ENCODE peak calls at places on chromosomes 2 and 18, in seven cellular contexts. W is activated CD8-positive, alpha-beta T cell treated with anti-CD3 and anti-CD28 coated beads for 36 hours; H is NCI-H774; L is brain microvascular endothelial cell; A is left kidney; F is choroid plexus epithelial cell; V is myocyte. D is an unnamed sample.

GRCh38 chr2:27281855-27282559 is at the start of gene TRIM54:
- DNase-seq in W (no peak), A (peak; percentile 74), F (no peak), L (no peak), H (no peak), V (peak; percentile 97), D (no peak)

GRCh38 chr2:221629478-221629877 is 57.4 kb upstream of the EPHA4 start:
- DNase-seq in L (peak; percentile 89), W (no peak), F (peak; percentile 52), V (peak; percentile 68), A (no peak), H (no peak), D (peak; percentile 18)

GRCh38 chr2:231391981-231392380 is 3.5 kb upstream of the B3GNT7 start:
- DNase-seq in L (no peak), W (no peak), V (no peak), A (no peak), H (no peak), F (no peak), D (no peak)

GRCh38 chr2:160994141-160995002 is 165.9 kb upstream of the TANK start:
- DNase-seq in H (peak; percentile 73), F (peak; percentile 96), L (peak; percentile 90), V (peak; percentile 82), W (peak; percentile 84), A (peak; percentile 92), D (peak; percentile 88)

GRCh38 chr2:23655862-23656596 is 270.9 kb downstream of the ATAD2B start:
- DNase-seq in F (no peak), H (no peak), W (no peak), L (no peak), V (no peak), A (no peak), D (no peak)

GRCh38 chr18:70249118-70249517 is 39.7 kb upstream of the SOCS6 start:
- DNase-seq in V (peak; percentile 18), W (no peak), F (peak; percentile 28), A (no peak), H (no peak), L (peak; percentile 65), D (no peak)

GRCh38 chr2:235591921-235592320 is 98.1 kb downstream of the AGAP1 start:
- DNase-seq in F (peak; percentile 22), W (no peak), H (no peak), A (no peak), V (no peak), L (peak; percentile 34), D (no peak)

GRCh38 chr2:240350006-240350355 is 85.5 kb upstream of the GPC1 start:
- DNase-seq in V (no peak), H (no peak), F (no peak), W (no peak), L (no peak), A (no peak), D (no peak)

GRCh38 chr18:46273861-46274260 is 169.7 kb downstream of the HAUS1 start:
- DNase-seq in W (no peak), V (no peak), H (no peak), F (no peak), L (no peak), A (no peak), D (no peak)

GRCh38 chr2:77054938-77055337 is 467.2 kb downstream of the LRRTM4 start:
- DNase-seq in A (peak; percentile 78), W (no peak), F (no peak), V (no peak), L (no peak), H (no peak), D (peak; percentile 3)

GRCh38 chr2:224210495-224211472 is 171.7 kb upstream of the SERPINE2 start:
- DNase-seq in F (no peak), H (no peak), V (no peak), L (no peak), A (no peak), W (no peak), D (no peak)

GRCh38 chr2:96138146-96139145 is at the start of gene ASTL:
- DNase-seq in A (peak; percentile 90), W (peak; percentile 80), F (peak; percentile 67), L (peak; percentile 28), H (peak; percentile 47), V (no peak), D (no peak)

GRCh38 chr2:172086349-172087190 is 1.3 kb downstream of the DLX1 start:
- DNase-seq in H (no peak), V (no peak), W (peak; percentile 76), F (no peak), A (peak; percentile 79), L (no peak), D (no peak)

GRCh38 chr18:48926420-48926857 is 24.3 kb downstream of the SMAD7 start:
- DNase-seq in W (no peak), A (no peak), L (no peak), H (peak; percentile 68), F (no peak), V (no peak), D (no peak)

GRCh38 chr2:191280304-191280703 is 35.1 kb downstream of the MYO1B start:
- DNase-seq in A (no peak), W (no peak), H (no peak), V (no peak), L (no peak), F (no peak), D (no peak)

D was measured in astrocyte of the cerebellum.